ENCODE peak calls at places on chromosomes 11 and 22, in nine cellular contexts. C is epithelial cell of esophagus; I is activated CD8-positive, alpha-beta memory T cell treated with anti-CD3 and anti-CD28 coated beads, Interleukin-2, amount 50 U/mL, for 4 hours; U is activated naive CD8-positive, alpha-beta T cell treated with anti-CD3 and anti-CD28 coated beads, Interleukin-2, amount 50 U/mL, for 24 hours; T is HS-27A; M is NCI-H774; H is GF-D8; P is CD4-positive, alpha-beta T cell; X is T-helper 1 cell. A is an unnamed sample.

GRCh38 chr22:46521994-46522393 is 15.4 kb downstream of the CELSR1 start:
- DNase-seq in C (no peak), I (no peak), U (no peak), T (no peak), M (no peak), H (no peak), P (no peak), X (no peak), A (no peak)

GRCh38 chr11:15968461-15969130 is 387.8 kb downstream of the SOX6 start:
- DNase-seq in C (peak), I (no peak), U (no peak), T (no peak), M (no peak), H (no peak), P (no peak), X (no peak), A (no peak)

GRCh38 chr22:47189056-47189916 is 426.8 kb downstream of the TBC1D22A start:
- DNase-seq in C (no peak), I (no peak), U (no peak), T (no peak), M (no peak), H (no peak), P (no peak), X (no peak), A (no peak)

GRCh38 chr11:133953571-133953970 is 3.2 kb downstream of the IGSF9B start:
- DNase-seq in C (no peak), I (no peak), U (no peak), T (no peak), M (no peak), H (no peak), P (no peak), X (no peak), A (no peak)

GRCh38 chr22:47647720-47648119 is 885.3 kb downstream of the TBC1D22A start:
- DNase-seq in C (no peak), I (no peak), U (no peak), T (no peak), M (no peak), H (no peak), P (no peak), X (no peak), A (no peak)

GRCh38 chr11:1326435-1327063 is 17.1 kb upstream of the TOLLIP start:
- DNase-seq in C (no peak), I (no peak), U (no peak), T (no peak), M (peak), H (no peak), P (no peak), X (no peak), A (no peak)

GRCh38 chr11:117426297-117426685 is 98.6 kb downstream of the CEP164 start:
- DNase-seq in C (peak), I (peak), U (peak), T (no peak), M (peak), H (peak), P (peak), X (peak), A (peak)

GRCh38 chr11:123231777-123232176 is 36.7 kb upstream of the CLMP start:
- DNase-seq in C (no peak), I (no peak), U (no peak), T (no peak), M (no peak), H (no peak), P (no peak), X (no peak), A (no peak)

GRCh38 chr11:10990637-10991036 is 132.8 kb upstream of the ZBED5 start:
- DNase-seq in C (peak), I (no peak), U (no peak), T (no peak), M (no peak), H (no peak), P (no peak), X (no peak), A (no peak)

GRCh38 chr11:78907636-78908035 is 333.0 kb upstream of the NARS2 start:
- DNase-seq in C (peak), I (no peak), U (no peak), T (no peak), M (no peak), H (no peak), P (no peak), X (no peak), A (no peak)

GRCh38 chr11:134413334-134414035 is 1.4 kb upstream of the B3GAT1 start:
- DNase-seq in C (no peak), I (no peak), U (no peak), T (no peak), M (no peak), H (no peak), P (no peak), X (no peak), A (no peak)

GRCh38 chr11:8641332-8641731 is 41.1 kb downstream of the TRIM66 start:
- DNase-seq in C (no peak), I (no peak), U (no peak), T (no peak), M (no peak), H (no peak), P (no peak), X (no peak), A (no peak)

GRCh38 chr11:125626381-125626950 is 1.5 kb downstream of the CHEK1 start:
- DNase-seq in C (no peak), I (no peak), U (no peak), T (no peak), M (no peak), H (peak), P (no peak), X (peak), A (peak)

GRCh38 chr22:43293259-43293658 is 49.9 kb downstream of the SCUBE1 start:
- DNase-seq in C (peak), I (no peak), U (no peak), T (no peak), M (no peak), H (no peak), P (no peak), X (no peak), A (no peak)

GRCh38 chr11:508956-509355 is 1.9 kb upstream of the RNH1 start:
- DNase-seq in C (no peak), I (no peak), U (no peak), T (no peak), M (no peak), H (no peak), P (no peak), X (no peak), A (no peak)

GRCh38 chr11:10809373-10810199 is 860 bp upstream of the EIF4G2 start:
- DNase-seq in C (peak), I (no peak), U (peak), T (peak), M (no peak), H (no peak), P (peak), X (peak), A (peak)

GRCh38 chr11:14578551-14578956 is 58.4 kb upstream of the PSMA1 start:
- DNase-seq in C (peak), I (peak), U (peak), T (no peak), M (no peak), H (peak), P (peak), X (peak), A (peak)

GRCh38 chr11:35083181-35084061 is 55.5 kb upstream of the CD44 start:
- DNase-seq in C (peak), I (peak), U (peak), T (peak), M (no peak), H (no peak), P (peak), X (peak), A (no peak)

GRCh38 chr22:33405194-33405593 is 347.0 kb upstream of the SYN3 start:
- DNase-seq in C (no peak), I (no peak), U (no peak), T (no peak), M (no peak), H (no peak), P (no peak), X (no peak), A (no peak)

GRCh38 chr11:134289789-134290188 is 13.6 kb downstream of the GLB1L3 start:
- DNase-seq in C (no peak), I (no peak), U (no peak), T (no peak), M (no peak), H (no peak), P (no peak), X (no peak), A (no peak)

GRCh38 chr11:71252434-71252781 is at the start of gene SHANK2:
- DNase-seq in C (peak), I (no peak), U (no peak), T (no peak), M (no peak), H (no peak), P (no peak), X (no peak), A (no peak)

GRCh38 chr11:46710821-46711269 is 8.2 kb upstream of the F2 start:
- DNase-seq in C (peak), I (no peak), U (no peak), T (peak), M (no peak), H (no peak), P (no peak), X (no peak), A (no peak)

GRCh38 chr11:113992459-113993105 is 17.7 kb downstream of the HTR3A start:
- DNase-seq in C (no peak), I (no peak), U (no peak), T (no peak), M (peak), H (no peak), P (no peak), X (no peak), A (no peak)

GRCh38 chr11:107710301-107710700 is 1.6 kb downstream of the SLN start:
- DNase-seq in C (no peak), I (no peak), U (no peak), T (no peak), M (no peak), H (no peak), P (no peak), X (no peak), A (no peak)

GRCh38 chr11:69352181-69352580 is 58.2 kb downstream of the MYEOV start:
- DNase-seq in C (no peak), I (no peak), U (no peak), T (no peak), M (no peak), H (no peak), P (no peak), X (no peak), A (no peak)

GRCh38 chr11:35174666-35175065 is 35.7 kb downstream of the CD44 start:
- DNase-seq in C (no peak), I (no peak), U (no peak), T (peak), M (no peak), H (no peak), P (no peak), X (no peak), A (peak)

GRCh38 chr22:19868773-19869471 is 14.2 kb upstream of the GNB1L start:
- DNase-seq in C (peak), I (no peak), U (no peak), T (no peak), M (no peak), H (no peak), P (no peak), X (no peak), A (peak)

GRCh38 chr11:79078999-79079398 is 361.8 kb downstream of the TENM4 start:
- DNase-seq in C (no peak), I (no peak), U (no peak), T (no peak), M (peak), H (no peak), P (no peak), X (no peak), A (no peak)

GRCh38 chr11:19511413-19512183 is 201.0 kb upstream of the NAV2 start:
- DNase-seq in C (no peak), I (no peak), U (no peak), T (no peak), M (peak), H (no peak), P (no peak), X (no peak), A (no peak)

GRCh38 chr22:24698266-24698926 is 76.1 kb downstream of the PIWIL3 start:
- DNase-seq in C (no peak), I (no peak), U (no peak), T (no peak), M (no peak), H (no peak), P (no peak), X (no peak), A (no peak)

GRCh38 chr11:17861036-17861755 is 126.6 kb downstream of the KCNC1 start:
- DNase-seq in C (no peak), I (no peak), U (no peak), T (no peak), M (no peak), H (no peak), P (no peak), X (no peak), A (no peak)

GRCh38 chr11:71927813-71928738 is at the start of gene XNDC1N:
- DNase-seq in C (peak), I (no peak), U (peak), T (peak), M (peak), H (peak), P (no peak), X (peak), A (no peak)

GRCh38 chr11:107116358-107116757 is 98.1 kb upstream of the GUCY1A2 start:
- DNase-seq in C (no peak), I (no peak), U (no peak), T (no peak), M (no peak), H (no peak), P (no peak), X (no peak), A (no peak)

A was measured in DND-41.